ENCODE peak calls at places on chromosomes 2 and 18, in ten cellular contexts. U is GM13977; Z is amniotic epithelial cell; X is dorsolateral prefrontal cortex; F is erythroblast; E is NCI-H510A treated with DMSO at 0.1 percent for 48 hours; C is PC-3; K is epithelial cell of esophagus; P is stimulated activated naive CD4-positive, alpha-beta T cell; Q is G401. A is an unnamed sample.

GRCh38 chr2:230124792-230125452 is 56.2 kb upstream of the SLC16A14 start:
- DNase-seq in U (no peak), Z (no peak), X (no peak), F (no peak), E (no peak), C (no peak), K (no peak), P (no peak), Q (no peak), A (peak; percentile 15)

GRCh38 chr2:30775833-30776232 is 31.4 kb downstream of the CAPN13 start:
- DNase-seq in U (no peak), Z (no peak), X (no peak), F (no peak), E (no peak), C (no peak), K (no peak), P (no peak), Q (no peak), A (peak; percentile 47)

GRCh38 chr2:136129601-136130000 is 11.7 kb upstream of the CXCR4 start:
- DNase-seq in U (peak; percentile 33), Z (no peak), X (no peak), F (no peak), E (no peak), C (peak; percentile 39), K (no peak), P (peak; percentile 88), Q (no peak), A (no peak)

GRCh38 chr18:75297731-75298130 is 87.1 kb downstream of the TSHZ1 start:
- DNase-seq in U (no peak), Z (no peak), X (no peak), F (no peak), E (no peak), C (no peak), K (no peak), P (no peak), Q (no peak), A (no peak)

GRCh38 chr2:100272848-100273329 is 49.4 kb downstream of the LONRF2 start:
- DNase-seq in U (no peak), Z (no peak), X (no peak), F (no peak), E (no peak), C (no peak), K (no peak), P (no peak), Q (no peak), A (peak; percentile 63)

GRCh38 chr2:141306368-141306767 is 824.4 kb downstream of the LRP1B start:
- DNase-seq in U (no peak), Z (no peak), X (no peak), F (no peak), E (no peak), C (no peak), K (no peak), P (no peak), Q (no peak), A (no peak)

GRCh38 chr2:55771612-55772011 is 78.0 kb upstream of the PNPT1 start:
- DNase-seq in U (peak; percentile 25), Z (peak; percentile 62), X (no peak), F (no peak), E (peak; percentile 49), C (peak; percentile 71), K (peak; percentile 55), P (no peak), Q (peak; percentile 3), A (no peak)

GRCh38 chr18:79953921-79954651 is 2.6 kb upstream of the SLC66A2 start:
- DNase-seq in U (no peak), Z (no peak), X (no peak), F (peak; percentile 32), E (no peak), C (no peak), K (peak; percentile 60), P (no peak), Q (no peak), A (peak; percentile 5)

GRCh38 chr2:73082523-73083410 is 11.3 kb upstream of the SFXN5 start:
- DNase-seq in U (no peak), Z (no peak), X (no peak), F (no peak), E (no peak), C (no peak), K (no peak), P (no peak), Q (no peak), A (no peak)

GRCh38 chr18:46320297-46320696 is 216.1 kb downstream of the HAUS1 start:
- DNase-seq in U (no peak), Z (no peak), X (no peak), F (peak; percentile 20), E (no peak), C (no peak), K (no peak), P (no peak), Q (no peak), A (no peak)

GRCh38 chr18:48868468-48869466 is 82.0 kb downstream of the SMAD7 start:
- DNase-seq in U (peak; percentile 89), Z (no peak), X (no peak), F (no peak), E (peak; percentile 43), C (peak; percentile 10), K (no peak), P (no peak), Q (no peak), A (no peak)

GRCh38 chr2:121803503-121803902 is 48.1 kb downstream of the TSN start:
- DNase-seq in U (no peak), Z (no peak), X (no peak), F (no peak), E (peak; percentile 91), C (no peak), K (no peak), P (no peak), Q (no peak), A (no peak)

GRCh38 chr2:205086689-205087088 is 541.4 kb downstream of the PARD3B start:
- DNase-seq in U (no peak), Z (peak; percentile 53), X (no peak), F (no peak), E (no peak), C (no peak), K (no peak), P (no peak), Q (no peak), A (no peak)

GRCh38 chr2:133411857-133412256 is 156.4 kb downstream of the NCKAP5 start:
- DNase-seq in U (no peak), Z (no peak), X (no peak), F (no peak), E (no peak), C (no peak), K (no peak), P (no peak), Q (no peak), A (no peak)

GRCh38 chr2:196979976-196980375 is 53.5 kb upstream of the PGAP1 start:
- DNase-seq in U (no peak), Z (no peak), X (no peak), F (no peak), E (no peak), C (no peak), K (no peak), P (no peak), Q (peak; percentile 66), A (no peak)

GRCh38 chr18:46250084-46250811 is 146.1 kb downstream of the HAUS1 start:
- DNase-seq in U (peak; percentile 79), Z (peak; percentile 76), X (no peak), F (peak; percentile 62), E (peak; percentile 82), C (peak; percentile 83), K (peak; percentile 98), P (peak; percentile 66), Q (no peak), A (no peak)

GRCh38 chr2:101781326-101781725 is 83.8 kb downstream of the MAP4K4 start:
- DNase-seq in U (no peak), Z (no peak), X (no peak), F (peak; percentile 32), E (no peak), C (no peak), K (no peak), P (no peak), Q (no peak), A (no peak)

GRCh38 chr18:51009071-51009470 is 20.9 kb upstream of the SMAD4 start:
- DNase-seq in U (no peak), Z (peak; percentile 11), X (no peak), F (no peak), E (peak; percentile 44), C (peak; percentile 5), K (peak; percentile 65), P (no peak), Q (no peak), A (no peak)

GRCh38 chr2:126480033-126480432 is 175.9 kb upstream of the GYPC start:
- DNase-seq in U (no peak), Z (no peak), X (no peak), F (no peak), E (no peak), C (no peak), K (no peak), P (no peak), Q (no peak), A (no peak)

GRCh38 chr2:191155608-191156071 is 4.8 kb upstream of the STAT4 start:
- DNase-seq in U (peak; percentile 48), Z (peak; percentile 65), X (no peak), F (peak; percentile 38), E (peak; percentile 68), C (peak; percentile 58), K (peak; percentile 66), P (peak; percentile 44), Q (peak; percentile 20), A (no peak)

GRCh38 chr18:67510831-67511230 is 5.7 kb downstream of the DSEL start:
- DNase-seq in U (no peak), Z (no peak), X (no peak), F (no peak), E (no peak), C (no peak), K (no peak), P (no peak), Q (no peak), A (no peak)

GRCh38 chr2:240856151-240856980 is 12.3 kb upstream of the AGXT start:
- DNase-seq in U (no peak), Z (no peak), X (no peak), F (no peak), E (no peak), C (no peak), K (no peak), P (no peak), Q (no peak), A (no peak)

GRCh38 chr2:242038928-242039341 is 169.4 kb downstream of the RTP5 start:
- DNase-seq in U (no peak), Z (no peak), X (no peak), F (no peak), E (no peak), C (no peak), K (no peak), P (no peak), Q (no peak), A (no peak)

GRCh38 chr2:200396726-200397348 is 90.3 kb downstream of the SPATS2L start:
- DNase-seq in U (no peak), Z (peak; percentile 50), X (no peak), F (no peak), E (no peak), C (peak; percentile 45), K (peak; percentile 32), P (no peak), Q (no peak), A (no peak)

GRCh38 chr2:136216073-136216472 is 98.1 kb upstream of the CXCR4 start:
- DNase-seq in U (no peak), Z (no peak), X (no peak), F (peak; percentile 14), E (no peak), C (no peak), K (no peak), P (no peak), Q (no peak), A (no peak)

GRCh38 chr2:197233473-197233872 is 77.1 kb downstream of the ANKRD44 start:
- DNase-seq in U (no peak), Z (no peak), X (no peak), F (no peak), E (no peak), C (no peak), K (no peak), P (no peak), Q (no peak), A (no peak)

GRCh38 chr2:42519624-42520023 is 25.8 kb upstream of the KCNG3 start:
- DNase-seq in U (no peak), Z (peak; percentile 43), X (no peak), F (no peak), E (no peak), C (no peak), K (no peak), P (no peak), Q (no peak), A (no peak)

GRCh38 chr2:1884933-1885580 is 140.7 kb upstream of the PXDN start:
- DNase-seq in U (no peak), Z (no peak), X (no peak), F (no peak), E (no peak), C (no peak), K (peak; percentile 6), P (no peak), Q (peak; percentile 9), A (no peak)

A was measured in testis.